ENCODE peak calls at places on chromosomes 11 and 22, in seven cellular contexts. T, X, F, C, W, E and K are unnamed samples.

GRCh38 chr11:47720651-47721050 is 5.5 kb upstream of the AGBL2 start:
- DNase-seq in W (no peak), C (no peak), X (no peak), T (no peak), F (no peak), E (no peak), K (no peak)

GRCh38 chr11:93547768-93548167 is 4.6 kb upstream of the SMCO4 start:
- DNase-seq in E (no peak), F (no peak), C (no peak), X (no peak), W (no peak), T (no peak), K (no peak)

GRCh38 chr11:117256573-117256972 is 24.1 kb downstream of the RNF214 start:
- DNase-seq in W (no peak), X (no peak), E (no peak), F (no peak), C (no peak), T (peak; percentile 56), K (no peak)

GRCh38 chr11:94183886-94184264 is 55.2 kb downstream of the PANX1 start:
- DNase-seq in E (peak; percentile 81), F (peak; percentile 57), T (peak; percentile 54), C (peak; percentile 34), X (no peak), W (peak; percentile 71), K (peak; percentile 59)

GRCh38 chr22:49833340-49834007 is 5.8 kb upstream of the BRD1 start:
- DNase-seq in F (no peak), X (no peak), T (no peak), E (peak; percentile 63), C (no peak), W (peak; percentile 50), K (no peak)

GRCh38 chr11:70191495-70192140 is 11.5 kb upstream of the FADD start:
- DNase-seq in F (peak; percentile 75), X (peak; percentile 66), T (peak; percentile 45), C (peak; percentile 26), W (peak; percentile 85), E (peak; percentile 90), K (peak; percentile 74)

GRCh38 chr11:32043737-32044515 is 46.9 kb upstream of the RCN1 start:
- DNase-seq in C (no peak), T (peak; percentile 32), W (no peak), X (no peak), F (no peak), E (no peak), K (no peak)

GRCh38 chr11:75214411-75214821 is 26.2 kb upstream of the TPBGL start:
- DNase-seq in X (no peak), E (peak; percentile 93), C (peak; percentile 63), W (peak; percentile 80), F (peak; percentile 76), T (peak; percentile 68), K (peak; percentile 86)

GRCh38 chr11:904380-904779 is 6.2 kb downstream of the CHID1 start:
- DNase-seq in F (no peak), W (no peak), T (no peak), E (no peak), X (no peak), C (no peak), K (no peak)

GRCh38 chr11:28505216-28505615 is 397.0 kb downstream of the METTL15 start:
- DNase-seq in T (no peak), E (no peak), X (no peak), W (no peak), F (no peak), C (no peak), K (no peak)

GRCh38 chr11:762421-763072 is 14.7 kb downstream of the GATD1 start:
- DNase-seq in F (no peak), T (peak; percentile 78), X (peak; percentile 83), E (no peak), C (no peak), W (peak; percentile 58), K (no peak)

GRCh38 chr11:26109658-26110393 is 222.1 kb upstream of the ANO3 start:
- DNase-seq in W (no peak), T (no peak), E (no peak), X (no peak), F (no peak), C (no peak), K (no peak)

GRCh38 chr11:93512073-93512475 is 31.1 kb downstream of the SMCO4 start:
- DNase-seq in E (no peak), W (no peak), T (no peak), F (no peak), X (no peak), C (no peak), K (no peak)

GRCh38 chr11:111298466-111299110 is at the start of gene POU2AF3:
- DNase-seq in C (no peak), T (no peak), X (peak; percentile 56), F (no peak), W (peak; percentile 47), E (no peak), K (no peak)

GRCh38 chr11:19978668-19979518 is 181.4 kb downstream of the DBX1 start:
- DNase-seq in X (no peak), E (peak; percentile 72), W (peak; percentile 51), T (peak; percentile 88), F (peak; percentile 36), C (no peak), K (no peak)

GRCh38 chr11:534197-534591 is 1.2 kb downstream of the HRAS start:
- DNase-seq in X (no peak), W (no peak), T (no peak), F (no peak), E (peak; percentile 2), C (no peak), K (no peak)

GRCh38 chr11:8642226-8642625 is 40.2 kb downstream of the TRIM66 start:
- DNase-seq in E (no peak), F (no peak), W (no peak), C (no peak), X (no peak), T (no peak), K (no peak)

DNA sequence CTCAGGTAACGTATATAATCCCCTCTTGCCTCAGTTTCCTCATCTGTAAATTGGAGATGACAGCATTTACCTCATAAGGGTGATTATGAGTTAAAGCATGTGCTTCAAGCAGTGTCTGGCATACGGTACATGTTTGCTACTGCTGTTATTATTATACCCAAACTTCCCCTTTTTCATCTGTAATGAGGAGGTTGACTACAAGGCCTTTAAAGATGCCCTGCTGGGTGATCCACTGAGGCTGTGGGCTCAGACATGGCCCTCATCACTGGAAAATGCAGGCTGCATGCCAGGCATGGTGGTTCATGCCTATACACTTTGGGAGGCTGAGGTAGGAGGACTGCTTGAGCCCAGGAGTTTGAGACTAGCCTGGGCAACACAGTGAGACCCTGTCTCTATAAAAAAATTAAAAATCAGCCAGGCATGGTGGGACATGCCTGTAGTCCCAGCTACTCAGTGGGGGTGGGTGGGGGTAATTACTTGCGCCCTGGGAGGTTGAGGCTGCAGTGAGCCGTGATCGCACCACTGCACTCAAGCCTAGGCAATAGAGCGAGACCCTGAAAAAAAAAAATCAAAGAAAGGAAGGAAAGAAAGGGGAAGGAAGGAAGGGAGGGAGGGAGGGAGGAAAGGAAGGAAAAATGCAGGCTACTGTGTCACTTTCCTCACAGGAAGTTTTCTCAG is 4.3 kb downstream of the PIK3IP1 start:
- DNase-seq in F (no peak), E (no peak), W (no peak), X (no peak), C (no peak), T (no peak), K (no peak)
- H3K4me3 ChIP-seq in F (no peak overlapping the region), E (no peak overlapping the region), W (peak overlapping the region; percentile 78), X (no peak overlapping the region), C (no peak overlapping the region), T (no peak overlapping the region), K (no peak overlapping the region)

GRCh38 chr22:32723632-32724031 is 77.9 kb upstream of the TIMP3 start:
- DNase-seq in F (peak; percentile 49), T (peak; percentile 97), X (no peak), W (peak; percentile 85), C (peak; percentile 33), E (peak; percentile 61), K (peak; percentile 84)
- H3K4me3 ChIP-seq in F (no peak overlapping the region), T (no peak overlapping the region), X (no peak overlapping the region), W (no peak overlapping the region), C (no peak overlapping the region), E (no peak overlapping the region), K (no peak overlapping the region)

GRCh38 chr22:29867260-29867659 is 15.7 kb upstream of the MTMR3 start:
- DNase-seq in X (no peak), C (no peak), F (no peak), W (no peak), E (no peak), T (no peak), K (no peak)
- H3K4me3 ChIP-seq in X (no peak overlapping the region), C (no peak overlapping the region), F (no peak overlapping the region), W (no peak overlapping the region), E (no peak overlapping the region), T (no peak overlapping the region), K (no peak overlapping the region)

DNA sequence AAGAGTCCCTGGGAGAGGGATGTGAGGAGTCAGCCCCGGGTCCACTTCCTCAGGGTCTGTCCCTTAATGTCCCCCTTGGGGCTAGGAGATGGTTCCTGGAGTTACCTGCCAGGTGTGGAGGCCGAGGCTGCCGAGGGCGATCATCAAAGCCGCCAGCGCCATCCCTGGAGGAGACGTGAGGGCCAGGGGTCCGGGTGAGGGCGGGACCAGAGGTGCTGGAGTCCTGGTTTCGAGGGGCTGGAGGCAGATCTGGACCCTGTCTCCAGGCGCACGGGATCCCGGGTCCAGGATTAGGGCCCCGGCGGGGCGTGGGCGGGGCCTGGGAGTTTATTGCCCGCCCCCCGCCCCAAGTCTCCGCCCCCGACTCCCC is at the start of gene ART5:
- DNase-seq in F (no peak), C (no peak), X (no peak), W (no peak), E (no peak), T (no peak), K (no peak)
- H3K4me3 ChIP-seq in F (peak within 1 kb of the TSS; percentile 51), C (peak within 1 kb of the TSS; percentile 55), X (peak within 1 kb of the TSS; percentile 50), W (peak within 1 kb of the TSS; percentile 67), E (peak within 1 kb of the TSS; percentile 71), T (peak within 1 kb of the TSS; percentile 58), K (peak within 1 kb of the TSS; percentile 57)

GRCh38 chr22:35363571-35364086 is 17.3 kb upstream of the HMOX1 start:
- DNase-seq in X (no peak), F (no peak), E (no peak), W (no peak), T (no peak), C (no peak), K (no peak)
- H3K4me3 ChIP-seq in X (no peak overlapping the region), F (no peak overlapping the region), E (no peak overlapping the region), W (no peak overlapping the region), T (no peak overlapping the region), C (no peak overlapping the region), K (no peak overlapping the region)

DNA sequence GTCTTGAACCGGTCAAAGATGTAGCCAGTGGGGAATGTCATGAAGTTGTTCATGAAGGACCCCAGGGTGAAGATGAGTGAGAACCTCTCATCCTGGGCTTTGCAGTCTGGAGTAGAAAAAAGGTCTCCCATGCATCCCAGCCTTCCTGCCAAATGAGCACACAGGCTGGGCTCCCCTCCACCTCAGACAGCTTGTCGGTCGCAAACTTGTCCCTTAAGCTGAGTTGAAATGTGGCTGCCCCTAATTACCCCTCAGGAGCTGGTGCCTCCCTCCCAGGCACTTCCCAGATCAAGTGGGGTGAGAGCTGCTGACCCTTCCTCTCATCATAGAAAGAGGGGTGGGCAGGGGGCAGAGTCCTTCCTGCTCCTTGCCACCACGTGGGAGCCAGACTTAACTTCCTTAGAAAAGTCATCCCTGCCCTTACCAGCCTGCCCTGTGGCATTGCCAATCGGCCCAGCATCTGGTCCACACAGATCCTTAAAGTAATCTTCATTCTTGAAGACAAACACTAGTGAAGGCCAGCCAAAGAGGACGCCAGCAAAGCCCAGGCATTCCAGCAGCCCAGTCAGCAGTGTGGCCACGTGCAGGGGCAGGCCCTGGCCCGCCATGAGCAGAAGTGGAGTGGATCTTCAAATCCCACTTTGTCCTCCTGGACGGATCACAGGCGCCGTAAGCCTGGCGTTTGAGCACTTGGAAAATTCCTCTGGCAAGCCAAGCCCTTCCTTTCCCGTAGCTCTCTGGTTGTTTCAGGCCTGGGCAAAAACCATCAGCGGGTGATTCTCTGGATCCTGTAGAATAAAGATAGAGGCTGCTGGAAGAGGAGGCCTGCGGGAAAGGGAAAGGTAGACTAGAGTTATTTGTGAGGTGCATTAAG is 1.1 kb downstream of the SLC43A3 start:
- DNase-seq in E (peak; percentile 32), C (peak; percentile 43), F (peak; percentile 74), W (peak; percentile 82), X (no peak), T (peak; percentile 30), K (no peak)
- H3K4me3 ChIP-seq in E (no peak overlapping the region), C (peak overlapping the region; percentile 68), F (peak overlapping the region; percentile 57), W (peak overlapping the region; percentile 64), X (no peak overlapping the region), T (peak overlapping the region; percentile 62), K (no peak overlapping the region)